ENCODE peak calls at places on chromosomes 11 and 22, in six cellular contexts. One of them, this sample, is unnamed.

GRCh38 chr22:16970446-16970845 is 37.6 kb downstream of the GAB4 start:
- DNase-seq in GM12878: no peak
- DNase-seq in K562: no peak
- DNase-seq in H1: no peak
- DNase-seq in HepG2: no peak
- DNase-seq in HCT116: no peak
- DNase-seq in this sample: no peak

GRCh38 chr11:79902493-79902892 is 461.7 kb upstream of the TENM4 start:
- DNase-seq in HCT116: no peak
- DNase-seq in K562: no peak
- DNase-seq in H1: no peak
- DNase-seq in GM12878: no peak
- DNase-seq in HepG2: no peak
- DNase-seq in this sample: no peak

GRCh38 chr11:71223081-71223405 is 29.3 kb downstream of the SHANK2 start:
- DNase-seq in GM12878: no peak
- DNase-seq in K562: no peak
- DNase-seq in HCT116: no peak
- DNase-seq in H1: no peak
- DNase-seq in HepG2: no peak
- DNase-seq in this sample: no peak

GRCh38 chr11:118649941-118650340 is 29.5 kb downstream of the TREH start:
- DNase-seq in GM12878: no peak
- DNase-seq in HepG2: peak; percentile 34
- DNase-seq in K562: no peak
- DNase-seq in HCT116: no peak
- DNase-seq in H1: no peak
- DNase-seq in this sample: no peak

GRCh38 chr11:123579482-123579812 is 75.0 kb downstream of the SCN3B start:
- DNase-seq in K562: no peak
- DNase-seq in H1: no peak
- DNase-seq in HCT116: no peak
- DNase-seq in GM12878: no peak
- DNase-seq in HepG2: no peak
- DNase-seq in this sample: no peak

GRCh38 chr11:108697872-108698473 is 33.1 kb downstream of the DDX10 start:
- DNase-seq in HCT116: peak; percentile 51
- DNase-seq in K562: peak; percentile 26
- DNase-seq in H1: no peak
- DNase-seq in GM12878: peak; percentile 49
- DNase-seq in HepG2: peak; percentile 54
- DNase-seq in this sample: peak; percentile 59

GRCh38 chr11:73187854-73188253 is 30.2 kb upstream of the P2RY2 start:
- DNase-seq in H1: no peak
- DNase-seq in GM12878: no peak
- DNase-seq in HepG2: no peak
- DNase-seq in K562: no peak
- DNase-seq in HCT116: no peak
- DNase-seq in this sample: no peak

GRCh38 chr11:59963733-59964132 is at the start of gene OOSP4A:
- DNase-seq in K562: no peak
- DNase-seq in HCT116: no peak
- DNase-seq in HepG2: no peak
- DNase-seq in GM12878: no peak
- DNase-seq in H1: no peak
- DNase-seq in this sample: no peak

GRCh38 chr11:69108559-69108958 is 47.2 kb upstream of the SMIM38 start:
- DNase-seq in HepG2: no peak
- DNase-seq in HCT116: no peak
- DNase-seq in GM12878: no peak
- DNase-seq in H1: no peak
- DNase-seq in K562: no peak
- DNase-seq in this sample: no peak

GRCh38 chr11:63494936-63495335 is 4.0 kb upstream of the PLAAT5 start:
- DNase-seq in K562: no peak
- DNase-seq in GM12878: no peak
- DNase-seq in HCT116: no peak
- DNase-seq in H1: no peak
- DNase-seq in HepG2: no peak
- DNase-seq in this sample: no peak

GRCh38 chr22:32079110-32080089 is 36.3 kb downstream of the SLC5A1 start:
- DNase-seq in HCT116: peak; percentile 41
- DNase-seq in GM12878: no peak
- DNase-seq in K562: no peak
- DNase-seq in HepG2: no peak
- DNase-seq in H1: no peak
- DNase-seq in this sample: no peak

GRCh38 chr22:21807545-21807944 is 59.9 kb downstream of the MAPK1 start:
- DNase-seq in GM12878: no peak
- DNase-seq in K562: no peak
- DNase-seq in HepG2: no peak
- DNase-seq in H1: no peak
- DNase-seq in HCT116: no peak
- DNase-seq in this sample: peak; percentile 49

GRCh38 chr11:47125083-47125482 is 51.6 kb downstream of the ARFGAP2 start:
- DNase-seq in HCT116: no peak
- DNase-seq in HepG2: no peak
- DNase-seq in H1: no peak
- DNase-seq in GM12878: no peak
- DNase-seq in K562: no peak
- DNase-seq in this sample: no peak

GRCh38 chr11:77471520-77472234 is 2.2 kb downstream of the PAK1 start:
- DNase-seq in K562: peak; percentile 11
- DNase-seq in H1: no peak
- DNase-seq in HepG2: peak; percentile 33
- DNase-seq in GM12878: no peak
- DNase-seq in HCT116: no peak
- DNase-seq in this sample: peak; percentile 46

GRCh38 chr22:47310601-47311000 is 548.2 kb downstream of the TBC1D22A start:
- DNase-seq in H1: no peak
- DNase-seq in HepG2: no peak
- DNase-seq in HCT116: peak; percentile 33
- DNase-seq in K562: no peak
- DNase-seq in GM12878: no peak
- DNase-seq in this sample: no peak

GRCh38 chr22:47308886-47309285 is 546.4 kb downstream of the TBC1D22A start:
- DNase-seq in GM12878: no peak
- DNase-seq in HCT116: no peak
- DNase-seq in HepG2: no peak
- DNase-seq in H1: no peak
- DNase-seq in K562: no peak
- DNase-seq in this sample: no peak

GRCh38 chr22:47307812-47308211 is 545.4 kb downstream of the TBC1D22A start:
- DNase-seq in HCT116: no peak
- DNase-seq in K562: no peak
- DNase-seq in GM12878: no peak
- DNase-seq in HepG2: no peak
- DNase-seq in H1: no peak
- DNase-seq in this sample: no peak

GRCh38 chr22:47309476-47309875 is 547.0 kb downstream of the TBC1D22A start:
- DNase-seq in K562: no peak
- DNase-seq in HCT116: no peak
- DNase-seq in H1: no peak
- DNase-seq in HepG2: no peak
- DNase-seq in GM12878: no peak
- DNase-seq in this sample: no peak

GRCh38 chr22:47309946-47310345 is 547.5 kb downstream of the TBC1D22A start:
- DNase-seq in H1: no peak
- DNase-seq in HepG2: no peak
- DNase-seq in HCT116: no peak
- DNase-seq in K562: no peak
- DNase-seq in GM12878: no peak
- DNase-seq in this sample: no peak
- TF ChIP-seq SIN3A in H1: no peak
- TF ChIP-seq SIN3A in HepG2: no peak
- TF ChIP-seq SIN3A in HCT116: no peak
- TF ChIP-seq SIN3A in K562: no peak
- TF ChIP-seq SIN3A in GM12878: no peak
- TF ChIP-seq SIN3A in this sample: no peak

GRCh38 chr11:35009191-35009940 is 92.9 kb downstream of the PDHX start:
- DNase-seq in HepG2: peak; percentile 44
- DNase-seq in K562: no peak
- DNase-seq in GM12878: no peak
- DNase-seq in HCT116: peak; percentile 96
- DNase-seq in H1: no peak
- DNase-seq in this sample: no peak
- H3K4me2 ChIP-seq in HepG2: no peak overlapping the region
- H3K4me2 ChIP-seq in K562: no peak overlapping the region
- H3K4me2 ChIP-seq in GM12878: no peak overlapping the region
- H3K4me2 ChIP-seq in HCT116: peak overlapping the region; percentile 59
- H3K4me2 ChIP-seq in H1: no peak overlapping the region
- H3K4me2 ChIP-seq in this sample: peak overlapping the region; percentile 17

DNA sequence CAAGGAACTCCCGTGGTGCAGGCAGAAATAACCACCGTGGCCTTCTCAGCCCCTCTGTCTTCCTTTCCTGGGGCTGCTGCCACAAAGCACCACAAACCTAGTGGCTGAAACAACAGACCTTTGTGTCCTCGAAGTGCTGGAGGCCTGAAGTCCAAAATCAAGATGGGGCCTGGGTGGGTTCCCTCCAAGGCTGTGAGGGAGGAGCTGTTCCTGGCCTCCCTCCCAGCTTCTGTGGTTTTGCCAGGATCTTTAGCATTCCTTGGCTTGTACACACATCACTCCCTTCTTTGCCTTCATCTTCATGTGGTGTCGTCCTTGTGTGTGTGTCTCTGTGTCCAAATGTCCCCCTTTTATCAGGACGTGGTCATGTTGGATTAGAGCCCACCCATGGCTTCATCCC is 29.1 kb upstream of the PARVG start:
- DNase-seq in K562: no peak
- DNase-seq in GM12878: no peak
- DNase-seq in HCT116: no peak
- DNase-seq in H1: no peak
- DNase-seq in HepG2: no peak
- DNase-seq in this sample: no peak
- TF ChIP-seq MAX in K562: no peak
- TF ChIP-seq MAX in GM12878: no peak
- TF ChIP-seq MAX in HCT116: no peak
- TF ChIP-seq MAX in H1: no peak
- TF ChIP-seq MAX in HepG2: no peak
- TF ChIP-seq MAX in this sample: no peak

GRCh38 chr11:66017354-66017753 is 5.5 kb downstream of the CST6 start:
- DNase-seq in H1: no peak
- DNase-seq in HCT116: no peak
- DNase-seq in K562: peak; percentile 63
- DNase-seq in HepG2: no peak
- DNase-seq in GM12878: no peak
- DNase-seq in this sample: no peak
- TF ChIP-seq SIN3A in H1: no peak
- TF ChIP-seq SIN3A in HCT116: no peak
- TF ChIP-seq SIN3A in K562: no peak
- TF ChIP-seq SIN3A in HepG2: no peak
- TF ChIP-seq SIN3A in GM12878: no peak
- TF ChIP-seq SIN3A in this sample: no peak

GRCh38 chr11:128738942-128739341 is 45.1 kb downstream of the FLI1 start:
- DNase-seq in K562: no peak
- DNase-seq in GM12878: no peak
- DNase-seq in HepG2: no peak
- DNase-seq in H1: no peak
- DNase-seq in HCT116: no peak
- DNase-seq in this sample: no peak
- H3K4me2 ChIP-seq in K562: no peak overlapping the region
- H3K4me2 ChIP-seq in GM12878: peak overlapping the region; percentile 3
- H3K4me2 ChIP-seq in HepG2: no peak overlapping the region
- H3K4me2 ChIP-seq in H1: no peak overlapping the region
- H3K4me2 ChIP-seq in HCT116: no peak overlapping the region
- H3K4me2 ChIP-seq in this sample: no peak overlapping the region

DNA sequence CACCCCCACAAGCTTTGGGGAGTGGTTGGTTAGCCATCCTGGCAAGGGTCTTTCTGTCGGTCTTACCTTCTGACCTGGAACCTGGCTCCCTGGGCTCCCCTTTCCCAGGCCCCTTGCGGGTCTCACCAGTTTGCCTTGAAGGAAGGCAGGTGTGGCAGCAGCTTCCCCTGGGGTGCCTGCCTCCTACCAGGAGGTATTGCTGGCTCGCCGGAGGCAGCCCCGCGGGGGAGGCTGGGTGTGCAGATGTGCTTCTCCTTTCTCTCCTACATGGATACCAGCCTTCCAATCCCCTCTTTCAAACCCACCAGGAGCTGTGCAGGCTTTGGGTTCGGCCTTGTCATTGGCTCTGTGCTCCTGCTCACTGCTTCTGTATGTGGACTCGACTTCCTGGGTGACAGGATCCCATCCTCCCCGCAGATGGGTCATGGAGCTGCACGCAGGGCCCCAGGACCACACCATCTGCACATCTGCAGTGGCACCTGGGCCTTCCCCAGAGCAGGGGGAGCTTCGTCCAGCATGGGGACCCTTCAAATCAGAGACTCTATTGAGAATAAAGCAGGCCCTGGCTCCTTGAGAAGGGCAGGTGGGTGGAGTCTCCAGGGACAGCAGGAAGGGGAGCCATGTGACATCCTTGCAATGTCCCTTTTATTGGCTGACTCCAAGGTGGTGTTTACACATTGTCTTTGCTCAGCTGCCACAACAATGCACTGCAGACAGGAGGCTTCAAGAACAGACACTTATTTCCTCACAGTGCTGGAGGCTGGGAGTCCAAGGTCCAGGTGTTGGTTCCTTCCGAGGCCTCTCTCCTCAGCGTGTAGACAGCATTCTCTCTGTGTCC is 592.0 kb downstream of the BRD1 start:
- DNase-seq in GM12878: no peak
- DNase-seq in K562: no peak
- DNase-seq in HCT116: no peak
- DNase-seq in HepG2: no peak
- DNase-seq in H1: peak; percentile 37
- DNase-seq in this sample: no peak
- TF ChIP-seq MAX in GM12878: no peak
- TF ChIP-seq MAX in K562: no peak
- TF ChIP-seq MAX in HCT116: no peak
- TF ChIP-seq MAX in HepG2: no peak
- TF ChIP-seq MAX in H1: no peak
- TF ChIP-seq MAX in this sample: no peak

DNA sequence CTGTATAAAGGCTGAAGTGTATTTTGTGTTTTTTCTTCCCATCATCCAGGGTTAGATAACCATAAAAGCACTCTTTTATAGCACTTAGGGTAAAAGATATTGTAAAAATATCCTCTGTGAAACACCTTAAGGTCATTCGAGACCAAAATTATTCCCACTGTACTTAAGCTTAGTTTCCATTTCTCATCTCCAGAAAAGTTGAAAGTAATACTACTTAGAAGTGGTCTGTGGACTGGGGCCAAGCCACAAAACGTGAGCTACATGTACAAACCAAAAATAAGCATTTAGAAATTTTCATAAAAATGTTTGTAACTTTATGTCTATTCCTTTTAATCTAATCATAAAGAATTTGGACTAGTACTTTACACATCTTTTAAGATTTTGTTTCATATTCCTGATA is 142.0 kb upstream of the NTM start:
- DNase-seq in GM12878: peak; percentile 28
- DNase-seq in K562: no peak
- DNase-seq in HCT116: no peak
- DNase-seq in HepG2: no peak
- DNase-seq in H1: no peak
- DNase-seq in this sample: no peak
- TF ChIP-seq SIN3A in GM12878: no peak
- TF ChIP-seq SIN3A in K562: no peak
- TF ChIP-seq SIN3A in HCT116: no peak
- TF ChIP-seq SIN3A in HepG2: no peak
- TF ChIP-seq SIN3A in H1: no peak
- TF ChIP-seq SIN3A in this sample: no peak

GRCh38 chr22:28381427-28382167 is 298.0 kb downstream of the TTC28 start:
- DNase-seq in HepG2: no peak
- DNase-seq in HCT116: no peak
- DNase-seq in H1: no peak
- DNase-seq in K562: no peak
- DNase-seq in GM12878: no peak
- DNase-seq in this sample: no peak
- H3K4me2 ChIP-seq in HepG2: no peak overlapping the region
- H3K4me2 ChIP-seq in HCT116: no peak overlapping the region
- H3K4me2 ChIP-seq in H1: no peak overlapping the region
- H3K4me2 ChIP-seq in K562: no peak overlapping the region
- H3K4me2 ChIP-seq in GM12878: no peak overlapping the region
- H3K4me2 ChIP-seq in this sample: peak overlapping the region; percentile 66